ENCODE peak calls at places on chromosomes 16 and 17, in eight cellular contexts. R is GM23248; X is effector memory CD4-positive, alpha-beta T cell; G is dorsolateral prefrontal cortex; H is CD4-positive, CD25-positive, alpha-beta regulatory T cell; Z is GM23338; N is psoas muscle; T is AG04450. F is an unnamed sample.

GRCh38 chr17:55093358-55093757 is 124.8 kb downstream of the STXBP4 start:
- DNase-seq in R (no peak), X (no peak), G (no peak), H (no peak), Z (no peak), N (no peak), T (no peak), F (no peak)

GRCh38 chr17:30554839-30555751 is 77.9 kb downstream of the GOSR1 start:
- DNase-seq in R (peak), X (no peak), G (no peak), H (no peak), Z (peak), N (no peak), T (no peak), F (no peak)

GRCh38 chr16:69481901-69482341 is 57.5 kb downstream of the CYB5B start:
- DNase-seq in R (peak), X (no peak), G (peak), H (no peak), Z (peak), N (peak), T (no peak), F (peak)

GRCh38 chr16:21638573-21638975 is 13.8 kb downstream of the IGSF6 start:
- DNase-seq in R (peak), X (no peak), G (no peak), H (peak), Z (no peak), N (no peak), T (no peak), F (no peak)

GRCh38 chr16:86337138-86337537 is 173.2 kb upstream of the FOXF1 start:
- DNase-seq in R (no peak), X (no peak), G (no peak), H (no peak), Z (no peak), N (no peak), T (no peak), F (no peak)

GRCh38 chr17:75625813-75626486 is 7.3 kb upstream of the SMIM5 start:
- DNase-seq in R (peak), X (no peak), G (no peak), H (no peak), Z (peak), N (no peak), T (no peak), F (no peak)

GRCh38 chr17:48804936-48805411 is 12.1 kb downstream of the TTLL6 start:
- DNase-seq in R (peak), X (peak), G (no peak), H (peak), Z (peak), N (peak), T (no peak), F (peak)

GRCh38 chr17:9219631-9220415 is 198.5 kb downstream of the NTN1 start:
- DNase-seq in R (no peak), X (no peak), G (no peak), H (no peak), Z (no peak), N (peak), T (no peak), F (no peak)

GRCh38 chr17:32323784-32324590 is 18.0 kb downstream of the C17orf75 start:
- DNase-seq in R (peak), X (no peak), G (no peak), H (no peak), Z (no peak), N (no peak), T (no peak), F (no peak)

GRCh38 chr16:71792176-71792575 is 16.5 kb downstream of the AP1G1 start:
- DNase-seq in R (peak), X (no peak), G (no peak), H (no peak), Z (no peak), N (no peak), T (no peak), F (no peak)

GRCh38 chr17:35797370-35797769 is 1.9 kb upstream of the MMP28 start:
- DNase-seq in R (no peak), X (no peak), G (no peak), H (no peak), Z (no peak), N (no peak), T (no peak), F (no peak)

GRCh38 chr17:77905766-77906165 is 52.7 kb upstream of the TNRC6C start:
- DNase-seq in R (no peak), X (no peak), G (no peak), H (no peak), Z (no peak), N (no peak), T (no peak), F (no peak)

GRCh38 chr17:38603786-38604478 is 1.8 kb downstream of the SRCIN1 start:
- DNase-seq in R (no peak), X (no peak), G (no peak), H (no peak), Z (no peak), N (no peak), T (no peak), F (no peak)

GRCh38 chr17:65191805-65192740 is 54.9 kb downstream of the RGS9 start:
- DNase-seq in R (peak), X (no peak), G (no peak), H (no peak), Z (no peak), N (no peak), T (no peak), F (no peak)

GRCh38 chr16:87407511-87408112 is 15.5 kb downstream of the MAP1LC3B start:
- DNase-seq in R (peak), X (no peak), G (no peak), H (no peak), Z (no peak), N (no peak), T (no peak), F (peak)

GRCh38 chr17:76136276-76137025 is 4.6 kb downstream of the FOXJ1 start:
- DNase-seq in R (no peak), X (no peak), G (no peak), H (no peak), Z (peak), N (no peak), T (no peak), F (no peak)

GRCh38 chr16:65975049-65975708 is 391.3 kb upstream of the CDH5 start:
- DNase-seq in R (peak), X (no peak), G (no peak), H (no peak), Z (peak), N (no peak), T (peak), F (no peak)
- H3K27ac ChIP-seq in R (no peak), X (no peak), G (no peak), H (no peak), Z (no peak), N (no peak), T (no peak), F (no peak)

GRCh38 chr16:2775765-2776499 is 1.1 kb downstream of the ELOB start:
- DNase-seq in R (peak), X (no peak), G (no peak), H (no peak), Z (no peak), N (no peak), T (no peak), F (no peak)
- H3K27ac ChIP-seq in R (peak), X (peak), G (no peak), H (no peak), Z (no peak), N (peak), T (no peak), F (peak)

GRCh38 chr17:1644493-1645206 is 882 bp downstream of the SCARF1 start:
- DNase-seq in R (peak), X (no peak), G (no peak), H (no peak), Z (no peak), N (no peak), T (no peak), F (no peak)
- H3K27ac ChIP-seq in R (no peak), X (no peak), G (no peak), H (no peak), Z (no peak), N (peak), T (no peak), F (peak)

GRCh38 chr16:4318171-4318910 is 2.5 kb downstream of the GLIS2 start:
- DNase-seq in R (no peak), X (no peak), G (no peak), H (no peak), Z (no peak), N (no peak), T (no peak), F (no peak)
- H3K27ac ChIP-seq in R (peak), X (no peak), G (no peak), H (no peak), Z (peak), N (no peak), T (no peak), F (peak)

GRCh38 chr16:78098087-78098486 is 1.4 kb upstream of the WWOX start:
- DNase-seq in R (no peak), X (no peak), G (no peak), H (no peak), Z (no peak), N (no peak), T (no peak), F (no peak)
- H3K27ac ChIP-seq in R (no peak), X (no peak), G (no peak), H (peak), Z (no peak), N (no peak), T (no peak), F (no peak)

DNA sequence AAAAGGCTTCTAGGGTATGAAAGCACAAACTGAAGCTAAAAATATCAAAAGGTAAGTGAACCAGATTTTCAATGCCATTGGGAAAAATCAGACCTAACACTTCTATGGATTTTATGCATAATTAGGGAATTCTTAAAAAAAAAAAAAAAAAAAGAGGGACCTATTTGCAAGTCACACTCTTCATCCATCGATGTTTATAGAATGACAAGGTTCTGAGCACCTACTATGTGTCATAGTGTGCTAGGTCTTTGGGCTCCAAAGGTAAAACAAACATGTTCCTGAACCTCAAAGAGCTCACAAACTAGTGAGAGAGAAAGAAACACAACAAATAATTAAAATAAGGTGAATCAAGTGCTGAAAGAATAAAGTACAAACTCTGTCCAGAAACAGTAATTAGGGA is 1.9 kb downstream of the HEATR6 start:
- DNase-seq in R (no peak), X (no peak), G (no peak), H (no peak), Z (no peak), N (no peak), T (no peak), F (no peak)
- H3K27ac ChIP-seq in R (no peak), X (no peak), G (no peak), H (peak), Z (no peak), N (no peak), T (no peak), F (no peak)

GRCh38 chr16:77722315-77723107 is at the start of gene NUDT7:
- DNase-seq in R (peak), X (peak), G (peak), H (peak), Z (peak), N (peak), T (peak), F (peak)

GRCh38 chr16:77721752-77722314 is 481 bp upstream of the NUDT7 start:
- DNase-seq in R (no peak), X (no peak), G (no peak), H (no peak), Z (no peak), N (no peak), T (no peak), F (no peak)

GRCh38 chr16:77724174-77724573 is 1.9 kb downstream of the NUDT7 start:
- DNase-seq in R (no peak), X (no peak), G (no peak), H (no peak), Z (no peak), N (no peak), T (no peak), F (no peak)

DNA sequence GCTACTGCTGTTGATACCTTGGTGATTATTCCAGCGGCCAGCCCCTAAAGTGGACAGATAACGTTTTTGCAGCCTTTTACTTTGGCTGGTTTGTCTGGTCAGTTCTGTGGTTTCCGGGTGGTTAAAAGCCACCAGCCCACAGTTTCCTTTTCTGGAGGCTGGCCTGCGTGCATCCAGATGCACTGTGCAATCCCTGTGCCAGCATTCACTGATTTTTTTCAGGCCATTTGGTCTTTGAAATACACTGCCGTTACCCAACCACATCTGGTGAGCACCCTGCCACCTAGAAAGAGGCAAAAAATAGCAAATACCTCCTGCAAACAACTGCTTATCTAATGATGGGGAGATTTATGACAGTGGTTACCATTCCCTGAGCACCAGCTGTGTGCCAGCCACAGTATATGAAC is 797 bp downstream of the NUDT7 start:
- DNase-seq in R (peak), X (no peak), G (no peak), H (peak), Z (no peak), N (no peak), T (peak), F (no peak)
- H3K27ac ChIP-seq in R (peak), X (peak), G (peak), H (peak), Z (peak), N (peak), T (peak), F (peak)

DNA sequence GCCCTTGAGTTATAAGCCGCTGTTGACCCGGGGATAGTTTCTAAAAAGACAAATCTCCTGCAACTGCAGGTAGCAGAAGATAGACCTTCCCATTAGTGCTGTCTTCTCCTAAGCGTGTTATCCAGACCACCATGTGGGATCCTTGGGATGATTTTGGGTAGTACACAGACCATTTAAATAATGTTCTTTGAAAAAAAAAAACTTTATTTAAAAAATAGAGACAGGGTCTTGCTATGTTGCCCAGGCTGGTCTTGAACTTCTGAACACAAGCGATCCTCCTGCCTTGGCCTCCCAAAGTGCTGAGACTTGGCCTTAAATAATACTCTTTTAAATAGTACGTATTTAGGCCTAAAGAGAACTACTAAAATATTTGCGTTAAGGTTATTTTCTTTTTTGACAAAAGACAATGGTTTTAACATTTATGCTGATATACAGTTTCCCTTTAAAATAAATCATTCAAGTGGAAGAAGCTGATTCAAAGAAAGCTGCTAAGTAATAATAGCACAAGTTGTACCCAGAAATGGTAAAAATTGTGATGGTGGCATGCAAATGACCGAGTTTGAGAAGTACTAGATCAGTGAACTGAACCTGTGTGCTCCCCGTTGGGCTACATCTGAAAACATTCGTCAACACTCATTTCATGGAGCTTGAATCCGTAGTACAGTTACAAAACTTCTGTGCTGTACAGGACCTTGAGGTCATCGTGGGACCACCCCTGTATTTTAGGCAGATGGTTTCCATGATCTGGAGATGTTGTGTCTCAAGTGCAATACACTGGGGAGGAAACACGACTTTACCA is 24.0 kb downstream of the SMARCE1 start:
- DNase-seq in R (no peak), X (no peak), G (no peak), H (no peak), Z (no peak), N (no peak), T (no peak), F (no peak)
- H3K27ac ChIP-seq in R (no peak), X (no peak), G (no peak), H (peak), Z (no peak), N (no peak), T (no peak), F (no peak)

DNA sequence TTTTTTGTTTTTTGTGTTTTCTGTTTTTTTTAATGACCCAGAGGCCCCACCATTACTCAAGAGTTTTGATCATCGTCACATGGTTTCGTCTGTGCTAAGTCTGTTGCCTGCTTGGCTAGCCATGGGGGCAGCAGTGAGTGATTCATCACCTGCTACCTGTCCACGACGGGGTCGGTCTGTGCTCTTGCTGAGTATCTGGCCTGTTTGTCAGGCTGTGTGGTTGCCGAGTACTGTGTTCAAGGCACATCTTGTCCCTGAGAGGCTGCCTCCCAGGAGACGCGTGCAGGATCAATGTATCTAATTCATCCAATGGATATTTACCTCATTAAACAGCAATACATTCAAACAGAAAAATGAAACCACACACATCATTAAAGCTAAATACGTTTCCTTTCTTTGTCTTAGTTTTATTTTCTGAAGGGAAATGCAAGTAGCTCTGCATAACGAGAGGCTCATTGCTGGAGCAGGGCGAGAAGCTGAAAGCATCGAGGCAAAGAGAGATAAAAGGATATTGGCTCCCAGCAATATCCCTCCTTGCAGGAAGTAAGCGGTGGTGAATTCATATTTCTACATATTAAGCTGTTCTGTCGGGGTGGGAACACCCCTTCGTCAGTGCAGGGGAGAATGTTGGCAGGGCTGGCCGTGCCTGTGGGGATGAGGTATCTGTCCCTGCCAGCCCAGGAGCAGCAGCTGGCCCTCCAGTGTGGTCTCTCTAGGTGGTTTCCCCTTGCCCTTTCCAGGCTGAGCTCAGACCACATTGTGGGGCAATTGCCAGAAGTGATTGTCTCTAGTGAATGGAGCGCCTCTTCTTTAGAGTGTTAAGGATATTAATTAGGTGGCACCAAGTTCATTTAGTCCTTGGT is 166.2 kb upstream of the ASIC2 start:
- DNase-seq in R (no peak), X (no peak), G (no peak), H (no peak), Z (peak), N (no peak), T (no peak), F (no peak)
- H3K27ac ChIP-seq in R (no peak), X (no peak), G (no peak), H (no peak), Z (no peak), N (no peak), T (no peak), F (no peak)